ENCODE peak calls at places on chromosomes 13 and 19, in five cellular contexts. One of them, this sample, is unnamed.

GRCh38 chr19:7888826-7889217 is 512 bp downstream of the LRRC8E start:
- DNase-seq in heart left ventricle: no peak
- DNase-seq in suprapubic skin: no peak
- DNase-seq in lower lobe of right lung: no peak
- DNase-seq in CD8-positive, alpha-beta memory T cell: no peak
- DNase-seq in this sample: no peak

GRCh38 chr13:105466376-105466775 is 1069.1 kb downstream of the EFNB2 start:
- DNase-seq in heart left ventricle: no peak
- DNase-seq in CD8-positive, alpha-beta memory T cell: no peak
- DNase-seq in lower lobe of right lung: no peak
- DNase-seq in suprapubic skin: no peak
- DNase-seq in this sample: no peak

GRCh38 chr13:93397619-93398018 is 171.0 kb downstream of the GPC6 start:
- DNase-seq in heart left ventricle: no peak
- DNase-seq in lower lobe of right lung: no peak
- DNase-seq in suprapubic skin: no peak
- DNase-seq in CD8-positive, alpha-beta memory T cell: no peak
- DNase-seq in this sample: no peak

GRCh38 chr13:32660227-32660626 is 74.0 kb downstream of the PDS5B start:
- DNase-seq in suprapubic skin: no peak
- DNase-seq in lower lobe of right lung: no peak
- DNase-seq in CD8-positive, alpha-beta memory T cell: no peak
- DNase-seq in heart left ventricle: no peak
- DNase-seq in this sample: no peak

GRCh38 chr19:9673912-9674668 is 810 bp downstream of the ZNF562 start:
- DNase-seq in CD8-positive, alpha-beta memory T cell: no peak
- DNase-seq in suprapubic skin: no peak
- DNase-seq in heart left ventricle: no peak
- DNase-seq in lower lobe of right lung: no peak
- DNase-seq in this sample: no peak

GRCh38 chr13:38662362-38662761 is 24.5 kb upstream of the FREM2 start:
- DNase-seq in CD8-positive, alpha-beta memory T cell: no peak
- DNase-seq in heart left ventricle: no peak
- DNase-seq in lower lobe of right lung: no peak
- DNase-seq in suprapubic skin: no peak
- DNase-seq in this sample: no peak

GRCh38 chr19:44002212-44002565 is 568 bp upstream of the ZNF230 start:
- DNase-seq in suprapubic skin: no peak
- DNase-seq in CD8-positive, alpha-beta memory T cell: no peak
- DNase-seq in heart left ventricle: no peak
- DNase-seq in lower lobe of right lung: no peak
- DNase-seq in this sample: no peak

GRCh38 chr19:55620410-55620809 is 4.0 kb downstream of the ZNF784 start:
- DNase-seq in CD8-positive, alpha-beta memory T cell: no peak
- DNase-seq in lower lobe of right lung: no peak
- DNase-seq in suprapubic skin: no peak
- DNase-seq in heart left ventricle: no peak
- DNase-seq in this sample: no peak

GRCh38 chr13:85194482-85194881 is 604.7 kb downstream of the SLITRK6 start:
- DNase-seq in lower lobe of right lung: no peak
- DNase-seq in suprapubic skin: no peak
- DNase-seq in heart left ventricle: no peak
- DNase-seq in CD8-positive, alpha-beta memory T cell: no peak
- DNase-seq in this sample: no peak

GRCh38 chr13:80671773-80672172 is 330.8 kb upstream of the SPRY2 start:
- DNase-seq in CD8-positive, alpha-beta memory T cell: no peak
- DNase-seq in heart left ventricle: no peak
- DNase-seq in suprapubic skin: no peak
- DNase-seq in lower lobe of right lung: no peak
- DNase-seq in this sample: no peak

GRCh38 chr13:51342706-51343105 is 3.2 kb downstream of the SERPINE3 start:
- DNase-seq in suprapubic skin: no peak
- DNase-seq in CD8-positive, alpha-beta memory T cell: no peak
- DNase-seq in lower lobe of right lung: no peak
- DNase-seq in heart left ventricle: no peak
- DNase-seq in this sample: no peak

GRCh38 chr19:16160943-16161560 is 12.3 kb downstream of the CIB3 start:
- DNase-seq in heart left ventricle: no peak
- DNase-seq in lower lobe of right lung: no peak
- DNase-seq in CD8-positive, alpha-beta memory T cell: no peak
- DNase-seq in suprapubic skin: no peak
- DNase-seq in this sample: no peak

GRCh38 chr13:75481176-75482069 is 546 bp downstream of the TBC1D4 start:
- DNase-seq in lower lobe of right lung: peak; percentile 58
- DNase-seq in suprapubic skin: no peak
- DNase-seq in CD8-positive, alpha-beta memory T cell: no peak
- DNase-seq in heart left ventricle: peak; percentile 36
- DNase-seq in this sample: no peak

GRCh38 chr19:4067396-4068057 is 828 bp upstream of the ZBTB7A start:
- DNase-seq in heart left ventricle: peak; percentile 68
- DNase-seq in CD8-positive, alpha-beta memory T cell: no peak
- DNase-seq in suprapubic skin: no peak
- DNase-seq in lower lobe of right lung: peak; percentile 67
- DNase-seq in this sample: no peak

GRCh38 chr19:12202250-12202649 is 39.4 kb downstream of the ZNF136 start:
- DNase-seq in lower lobe of right lung: peak; percentile 52
- DNase-seq in heart left ventricle: peak; percentile 24
- DNase-seq in CD8-positive, alpha-beta memory T cell: peak; percentile 6
- DNase-seq in suprapubic skin: no peak
- DNase-seq in this sample: no peak

GRCh38 chr19:45446295-45446694 is 21.5 kb upstream of the FOSB start:
- DNase-seq in suprapubic skin: no peak
- DNase-seq in heart left ventricle: no peak
- DNase-seq in lower lobe of right lung: no peak
- DNase-seq in CD8-positive, alpha-beta memory T cell: no peak
- DNase-seq in this sample: no peak

GRCh38 chr19:2546128-2547032 is 70.5 kb downstream of the GADD45B start:
- DNase-seq in suprapubic skin: peak; percentile 93
- DNase-seq in CD8-positive, alpha-beta memory T cell: no peak
- DNase-seq in lower lobe of right lung: peak; percentile 93
- DNase-seq in heart left ventricle: peak; percentile 86
- DNase-seq in this sample: peak; percentile 85

GRCh38 chr19:33649919-33650305 is 28.2 kb downstream of the CHST8 start:
- DNase-seq in suprapubic skin: no peak
- DNase-seq in CD8-positive, alpha-beta memory T cell: no peak
- DNase-seq in heart left ventricle: no peak
- DNase-seq in lower lobe of right lung: no peak
- DNase-seq in this sample: no peak

GRCh38 chr19:41957838-41958366 is 1.2 kb downstream of the RABAC1 start:
- DNase-seq in heart left ventricle: peak; percentile 68
- DNase-seq in lower lobe of right lung: peak; percentile 81
- DNase-seq in CD8-positive, alpha-beta memory T cell: no peak
- DNase-seq in suprapubic skin: no peak
- DNase-seq in this sample: no peak

GRCh38 chr13:110231348-110232047 is 75.5 kb downstream of the COL4A1 start:
- DNase-seq in suprapubic skin: no peak
- DNase-seq in heart left ventricle: no peak
- DNase-seq in lower lobe of right lung: no peak
- DNase-seq in CD8-positive, alpha-beta memory T cell: no peak
- DNase-seq in this sample: no peak
- H3K27ac ChIP-seq in suprapubic skin: no peak overlapping the region
- H3K27ac ChIP-seq in heart left ventricle: no peak overlapping the region
- H3K27ac ChIP-seq in lower lobe of right lung: no peak overlapping the region
- H3K27ac ChIP-seq in CD8-positive, alpha-beta memory T cell: no peak overlapping the region
- H3K27ac ChIP-seq in this sample: peak overlapping the region; percentile 56

GRCh38 chr19:57068326-57068725 is 51.5 kb upstream of the USP29 start:
- DNase-seq in suprapubic skin: no peak
- DNase-seq in heart left ventricle: no peak
- DNase-seq in CD8-positive, alpha-beta memory T cell: no peak
- DNase-seq in lower lobe of right lung: no peak
- DNase-seq in this sample: no peak
- H3K9me3 ChIP-seq in suprapubic skin: peaks cover 34% of the 10 kb centered on the region
- H3K9me3 ChIP-seq in heart left ventricle: no peaks in the 10 kb centered on the region
- H3K9me3 ChIP-seq in CD8-positive, alpha-beta memory T cell: peaks cover 4% of the 10 kb centered on the region
- H3K9me3 ChIP-seq in lower lobe of right lung: no peaks in the 10 kb centered on the region
- H3K9me3 ChIP-seq in this sample: peaks cover 3% of the 10 kb centered on the region

DNA sequence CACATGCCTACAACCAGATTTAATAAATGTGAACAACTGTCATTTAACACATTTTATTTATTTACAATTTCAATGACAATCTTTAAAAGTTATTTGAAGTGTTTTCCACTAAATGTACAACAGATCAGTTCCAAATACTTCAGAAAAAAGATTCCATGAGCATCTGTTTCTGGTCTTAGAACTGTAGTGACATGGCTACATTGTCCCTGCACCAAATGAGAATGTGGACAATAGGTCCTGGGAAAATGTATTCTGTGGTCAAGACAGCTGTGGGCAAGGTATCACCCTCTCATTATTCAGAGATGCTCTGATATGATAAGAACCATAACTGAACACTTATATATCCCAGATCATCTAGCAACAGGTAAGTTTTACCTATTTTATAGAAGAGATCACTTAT is 43.7 kb downstream of the ELF1 start:
- DNase-seq in lower lobe of right lung: no peak
- DNase-seq in CD8-positive, alpha-beta memory T cell: no peak
- DNase-seq in suprapubic skin: no peak
- DNase-seq in heart left ventricle: no peak
- DNase-seq in this sample: no peak
- H3K27ac ChIP-seq in lower lobe of right lung: no peak overlapping the region
- H3K27ac ChIP-seq in CD8-positive, alpha-beta memory T cell: no peak overlapping the region
- H3K27ac ChIP-seq in suprapubic skin: no peak overlapping the region
- H3K27ac ChIP-seq in heart left ventricle: no peak overlapping the region
- H3K27ac ChIP-seq in this sample: no peak overlapping the region

GRCh38 chr19:14835011-14835410 is at the start of the genes OR7A5 and OR7C1:
- DNase-seq in heart left ventricle: no peak
- DNase-seq in lower lobe of right lung: no peak
- DNase-seq in CD8-positive, alpha-beta memory T cell: no peak
- DNase-seq in suprapubic skin: no peak
- DNase-seq in this sample: no peak
- H3K9me3 ChIP-seq in heart left ventricle: no peaks in the 10 kb centered on the region
- H3K9me3 ChIP-seq in lower lobe of right lung: no peaks in the 10 kb centered on the region
- H3K9me3 ChIP-seq in CD8-positive, alpha-beta memory T cell: no peaks in the 10 kb centered on the region
- H3K9me3 ChIP-seq in suprapubic skin: no peaks in the 10 kb centered on the region
- H3K9me3 ChIP-seq in this sample: no peaks in the 10 kb centered on the region

GRCh38 chr13:35720690-35721554 is 244.4 kb upstream of the MAB21L1 start:
- DNase-seq in lower lobe of right lung: peak; percentile 52
- DNase-seq in suprapubic skin: no peak
- DNase-seq in CD8-positive, alpha-beta memory T cell: no peak
- DNase-seq in heart left ventricle: peak; percentile 30
- DNase-seq in this sample: no peak

GRCh38 chr13:35724480-35724879 is 248.0 kb upstream of the MAB21L1 start:
- DNase-seq in heart left ventricle: no peak
- DNase-seq in CD8-positive, alpha-beta memory T cell: no peak
- DNase-seq in suprapubic skin: no peak
- DNase-seq in lower lobe of right lung: no peak
- DNase-seq in this sample: no peak

GRCh38 chr13:35723820-35724219 is 247.3 kb upstream of the MAB21L1 start:
- DNase-seq in heart left ventricle: peak; percentile 53
- DNase-seq in lower lobe of right lung: no peak
- DNase-seq in suprapubic skin: no peak
- DNase-seq in CD8-positive, alpha-beta memory T cell: no peak
- DNase-seq in this sample: no peak

GRCh38 chr13:35722438-35723060 is 246.1 kb upstream of the MAB21L1 start:
- DNase-seq in lower lobe of right lung: no peak
- DNase-seq in heart left ventricle: no peak
- DNase-seq in suprapubic skin: no peak
- DNase-seq in CD8-positive, alpha-beta memory T cell: no peak
- DNase-seq in this sample: no peak

GRCh38 chr13:35723061-35723461 is 246.6 kb upstream of the MAB21L1 start:
- DNase-seq in heart left ventricle: no peak
- DNase-seq in suprapubic skin: no peak
- DNase-seq in CD8-positive, alpha-beta memory T cell: no peak
- DNase-seq in lower lobe of right lung: no peak
- DNase-seq in this sample: no peak
- H3K27ac ChIP-seq in heart left ventricle: peak overlapping the region; percentile 51
- H3K27ac ChIP-seq in suprapubic skin: peak overlapping the region; percentile 41
- H3K27ac ChIP-seq in CD8-positive, alpha-beta memory T cell: no peak overlapping the region
- H3K27ac ChIP-seq in lower lobe of right lung: no peak overlapping the region
- H3K27ac ChIP-seq in this sample: no peak overlapping the region

DNA sequence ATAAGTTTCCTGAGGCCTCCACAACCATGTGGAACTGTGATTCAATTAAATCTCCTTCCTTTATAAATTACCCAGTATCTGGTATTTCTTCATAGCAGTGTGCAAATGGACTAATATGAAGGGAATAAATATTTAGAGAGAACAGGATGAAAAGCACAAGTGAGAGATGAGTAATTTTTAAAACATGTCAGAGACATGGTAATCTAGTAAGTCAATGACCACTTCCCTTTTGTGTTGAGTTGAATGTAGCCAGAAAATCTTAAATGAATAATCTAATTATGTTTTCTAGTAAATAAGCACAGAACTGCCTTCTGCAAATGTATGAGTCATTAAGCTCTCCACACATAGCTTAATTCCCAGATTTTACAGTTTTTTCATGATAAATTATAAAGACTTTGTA is 524.1 kb upstream of the SLITRK5 start:
- DNase-seq in lower lobe of right lung: no peak
- DNase-seq in suprapubic skin: no peak
- DNase-seq in heart left ventricle: no peak
- DNase-seq in CD8-positive, alpha-beta memory T cell: no peak
- DNase-seq in this sample: no peak
- H3K9me3 ChIP-seq in lower lobe of right lung: no peaks in the 10 kb centered on the region
- H3K9me3 ChIP-seq in suprapubic skin: no peaks in the 10 kb centered on the region
- H3K9me3 ChIP-seq in heart left ventricle: no peaks in the 10 kb centered on the region
- H3K9me3 ChIP-seq in CD8-positive, alpha-beta memory T cell: no peaks in the 10 kb centered on the region
- H3K9me3 ChIP-seq in this sample: no peaks in the 10 kb centered on the region

GRCh38 chr19:39349326-39349725 is 7.1 kb downstream of the SAMD4B start:
- DNase-seq in suprapubic skin: no peak
- DNase-seq in CD8-positive, alpha-beta memory T cell: no peak
- DNase-seq in lower lobe of right lung: no peak
- DNase-seq in heart left ventricle: no peak
- DNase-seq in this sample: no peak
- H3K27ac ChIP-seq in suprapubic skin: no peak overlapping the region
- H3K27ac ChIP-seq in CD8-positive, alpha-beta memory T cell: no peak overlapping the region
- H3K27ac ChIP-seq in lower lobe of right lung: no peak overlapping the region
- H3K27ac ChIP-seq in heart left ventricle: no peak overlapping the region
- H3K27ac ChIP-seq in this sample: no peak overlapping the region

GRCh38 chr19:22118132-22118531 is 65.8 kb downstream of the ZNF257 start:
- DNase-seq in suprapubic skin: no peak
- DNase-seq in heart left ventricle: no peak
- DNase-seq in CD8-positive, alpha-beta memory T cell: no peak
- DNase-seq in lower lobe of right lung: no peak
- DNase-seq in this sample: no peak

DNA sequence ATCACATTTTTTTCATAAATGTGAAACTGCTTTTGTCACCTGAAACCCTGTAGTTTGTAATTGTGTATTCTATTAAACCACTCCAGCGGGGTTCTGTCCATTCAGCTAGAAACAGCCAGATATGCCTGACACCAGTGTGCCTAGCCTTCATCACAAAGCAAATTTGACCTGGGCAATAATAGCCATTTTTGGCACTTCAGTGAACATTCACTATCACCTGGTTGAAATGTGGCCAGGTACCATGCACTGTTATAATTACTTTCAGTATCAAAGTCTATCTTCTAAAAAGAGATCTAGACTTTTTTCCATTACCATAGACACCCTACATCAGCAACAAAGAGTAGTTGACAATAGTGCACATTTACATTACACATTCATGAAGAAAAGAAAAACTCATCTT is 64.5 kb downstream of the ZNF257 start:
- DNase-seq in CD8-positive, alpha-beta memory T cell: no peak
- DNase-seq in suprapubic skin: no peak
- DNase-seq in lower lobe of right lung: no peak
- DNase-seq in heart left ventricle: no peak
- DNase-seq in this sample: no peak
- H3K9me3 ChIP-seq in CD8-positive, alpha-beta memory T cell: no peaks in the 10 kb centered on the region
- H3K9me3 ChIP-seq in suprapubic skin: peaks cover 19% of the 10 kb centered on the region
- H3K9me3 ChIP-seq in lower lobe of right lung: peaks cover 14% of the 10 kb centered on the region
- H3K9me3 ChIP-seq in heart left ventricle: no peaks in the 10 kb centered on the region
- H3K9me3 ChIP-seq in this sample: no peaks in the 10 kb centered on the region

This sample was measured in thoracic aorta.